ENCODE peak calls at places on chromosomes 4 and X, in five cellular contexts. L is colonic mucosa, N is GM23248, Q is NT2/D1, I is SK-N-SH. G is an unnamed sample.

GRCh38 chr4:148034821-148035220 is 302.9 kb downstream of the ARHGAP10 start:
- DNase-seq in L (no peak), N (no peak), Q (no peak), I (no peak), G (no peak)

GRCh38 chr4:150501019-150501727 is 80.8 kb upstream of the MAB21L2 start:
- DNase-seq in L (no peak), N (peak; percentile 79), Q (no peak), I (no peak), G (no peak)

GRCh38 chrX:153477901-153478300 is 7.5 kb upstream of the HAUS7 start:
- DNase-seq in L (no peak), N (peak; percentile 78), Q (no peak), I (no peak), G (no peak)

GRCh38 chrX:69919749-69920148 is 130.0 kb downstream of the AWAT2 start:
- DNase-seq in L (no peak), N (no peak), Q (peak; percentile 6), I (no peak), G (no peak)

GRCh38 chr4:88211473-88212252 is 53.2 kb upstream of the ABCG2 start:
- DNase-seq in L (peak; percentile 63), N (peak; percentile 55), Q (peak; percentile 25), I (peak; percentile 45), G (peak; percentile 46)

GRCh38 chrX:9558615-9559014 is 93.8 kb downstream of the TBL1X start:
- DNase-seq in L (no peak), N (no peak), Q (no peak), I (no peak), G (no peak)

GRCh38 chrX:40088299-40088625 is 9.5 kb downstream of the BCOR start:
- DNase-seq in L (no peak), N (no peak), Q (no peak), I (no peak), G (no peak)

GRCh38 chr4:123340381-123340701 is 56.3 kb upstream of the SPRY1 start:
- DNase-seq in L (no peak), N (peak; percentile 93), Q (no peak), I (no peak), G (no peak)

GRCh38 chr4:176774852-176775251 is 17.9 kb downstream of the VEGFC start:
- DNase-seq in L (no peak), N (peak; percentile 53), Q (no peak), I (no peak), G (no peak)

GRCh38 chrX:48787809-48788471 is 1.6 kb downstream of the GATA1 start:
- DNase-seq in L (no peak), N (no peak), Q (no peak), I (no peak), G (no peak)

GRCh38 chrX:66553973-66554372 is 84.9 kb downstream of the EDA2R start:
- DNase-seq in L (no peak), N (no peak), Q (no peak), I (no peak), G (no peak)

GRCh38 chrX:37350034-37350365 is 836 bp downstream of the PRRG1 start:
- DNase-seq in L (no peak), N (peak; percentile 55), Q (no peak), I (peak; percentile 1), G (no peak)

GRCh38 chr4:76641758-76642157 is 206.7 kb downstream of the SHROOM3 start:
- DNase-seq in L (no peak), N (no peak), Q (no peak), I (no peak), G (no peak)

GRCh38 chrX:110286126-110286525 is 31.8 kb downstream of the AMMECR1 start:
- DNase-seq in L (no peak), N (peak; percentile 89), Q (no peak), I (no peak), G (no peak)

DNA sequence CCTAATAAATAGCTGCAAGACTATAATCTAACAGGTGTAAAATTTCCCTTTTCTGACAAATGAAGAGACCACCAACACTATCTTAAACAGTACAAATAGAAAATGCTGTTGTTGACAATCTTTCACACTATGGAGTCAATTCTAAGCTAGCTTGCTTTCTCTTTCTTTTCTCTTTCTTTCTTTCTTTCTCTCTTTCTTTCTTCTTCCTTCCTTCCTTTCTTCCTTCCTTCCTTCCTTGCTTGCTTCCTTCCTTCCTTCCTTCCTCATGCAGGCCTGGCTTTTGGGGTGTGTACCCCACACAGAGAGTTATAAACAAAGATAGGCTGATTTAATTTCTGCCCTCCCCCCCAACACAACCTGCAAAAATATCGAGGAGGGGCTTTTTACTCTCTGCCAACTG is 8.1 kb upstream of the ARX start:
- DNase-seq in L (no peak), N (no peak), Q (no peak), I (no peak), G (no peak)
- H3K27me3 ChIP-seq in L (peaks cover 49% of the 10 kb centered on the region), N (peaks cover 28% of the 10 kb centered on the region), Q (peaks cover 66% of the 10 kb centered on the region), I (peaks cover 56% of the 10 kb centered on the region), G (peaks cover 61% of the 10 kb centered on the region)

GRCh38 chrX:133640161-133641015 is 225.1 kb upstream of the GPC4 start:
- DNase-seq in L (no peak), N (no peak), Q (no peak), I (no peak), G (no peak)

GRCh38 chrX:133639726-133640125 is 224.4 kb upstream of the GPC4 start:
- DNase-seq in L (no peak), N (no peak), Q (no peak), I (no peak), G (no peak)

GRCh38 chrX:133638285-133638684 is 223.0 kb upstream of the GPC4 start:
- DNase-seq in L (no peak), N (no peak), Q (no peak), I (no peak), G (no peak)

GRCh38 chrX:133634416-133634815 is 219.1 kb upstream of the GPC4 start:
- DNase-seq in L (no peak), N (no peak), Q (no peak), I (no peak), G (no peak)

GRCh38 chrX:133637765-133638164 is 222.5 kb upstream of the GPC4 start:
- DNase-seq in L (no peak), N (no peak), Q (no peak), I (no peak), G (no peak)
- H3K4me3 ChIP-seq in L (no peak overlapping the region), N (no peak overlapping the region), Q (no peak overlapping the region), I (no peak overlapping the region), G (no peak overlapping the region)

DNA sequence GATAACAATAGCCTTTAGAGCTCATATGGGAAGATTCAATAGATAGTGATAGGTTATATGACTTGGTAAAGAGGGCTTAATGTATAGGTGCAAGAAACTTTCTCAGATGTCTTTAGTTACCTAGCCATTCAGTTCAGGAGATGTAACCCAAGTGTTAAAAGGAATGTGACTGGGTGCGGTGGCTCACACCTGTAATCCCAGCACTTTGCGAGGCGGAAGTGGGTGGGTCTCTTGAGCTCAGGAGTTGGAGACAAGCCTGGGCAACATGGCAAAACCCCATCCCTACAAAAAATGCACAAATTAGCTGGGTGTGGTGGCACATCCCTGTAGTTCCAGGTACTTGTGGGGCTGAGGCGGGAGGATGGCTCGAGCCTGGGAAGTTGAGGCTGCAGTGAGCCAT is 7.9 kb downstream of the TET2 start:
- DNase-seq in L (peak; percentile 62), N (no peak), Q (no peak), I (no peak), G (no peak)
- H3K27me3 ChIP-seq in L (no peaks in the 10 kb centered on the region), N (no peaks in the 10 kb centered on the region), Q (peaks cover 14% of the 10 kb centered on the region), I (no peaks in the 10 kb centered on the region), G (no peaks in the 10 kb centered on the region)

DNA sequence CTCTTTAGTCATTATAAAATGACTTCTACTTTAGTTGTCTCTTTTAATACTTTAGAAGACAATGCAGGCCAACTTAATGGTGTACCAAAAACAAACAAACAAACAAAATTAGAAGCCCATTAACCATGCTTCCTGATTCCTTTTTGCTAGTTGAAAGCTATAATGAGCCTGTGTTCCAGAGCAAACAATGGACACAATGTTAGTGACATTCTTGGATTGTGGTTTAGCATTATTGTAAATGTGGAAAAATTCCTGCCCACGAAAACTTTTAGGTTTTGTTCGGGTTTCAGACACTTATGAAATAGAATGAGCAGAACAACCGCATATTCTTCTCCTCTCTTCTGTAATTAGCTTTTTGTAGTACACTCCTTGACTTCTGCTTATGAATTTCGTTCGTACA is 1682.7 kb upstream of the PCDH7 start:
- DNase-seq in L (no peak), N (no peak), Q (no peak), I (no peak), G (no peak)
- H3K4me3 ChIP-seq in L (no peak overlapping the region), N (no peak overlapping the region), Q (no peak overlapping the region), I (no peak overlapping the region), G (no peak overlapping the region)

GRCh38 chr4:110634320-110635154 is 11.7 kb upstream of the PITX2 start:
- DNase-seq in L (no peak), N (no peak), Q (no peak), I (no peak), G (no peak)
- H3K27me3 ChIP-seq in L (peaks cover 93% of the 10 kb centered on the region), N (no peaks in the 10 kb centered on the region), Q (peaks cover 99% of the 10 kb centered on the region), I (peaks cover 95% of the 10 kb centered on the region), G (peaks cover 100% of the 10 kb centered on the region)

DNA sequence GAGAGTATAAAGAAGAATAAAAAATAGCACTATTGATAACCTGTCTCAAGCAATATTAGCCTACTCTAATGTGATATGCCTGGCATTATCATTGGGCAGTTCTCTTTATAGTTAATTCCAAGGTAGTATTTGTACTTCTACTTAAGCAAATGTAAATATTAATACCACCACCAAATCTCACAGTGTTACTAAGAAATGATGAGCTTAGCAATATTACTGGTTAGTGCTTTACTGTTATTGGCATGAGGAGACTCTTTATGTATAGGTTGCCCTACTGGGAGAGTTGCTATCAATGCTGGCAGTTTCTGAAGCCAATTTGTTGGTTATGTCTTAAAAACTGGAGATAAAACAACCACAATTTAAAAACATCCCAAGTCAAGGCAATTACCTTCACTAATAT is 155.7 kb downstream of the CDS1 start:
- DNase-seq in L (no peak), N (no peak), Q (no peak), I (no peak), G (no peak)
- H3K4me3 ChIP-seq in L (no peak overlapping the region), N (no peak overlapping the region), Q (no peak overlapping the region), I (no peak overlapping the region), G (no peak overlapping the region)

G was measured in dorsolateral prefrontal cortex.